ENCODE peak calls at places on chromosome 18, in six cellular contexts. H is body of pancreas, P is IMR-90, Z is upper lobe of right lung, E is pancreas, T is Peyer's patch. W is an unnamed sample. For H3K4me1, the result is how much of the 10 kb centered on the place peaks cover.

GRCh38 chr18:57816208-57816999 is 13.3 kb upstream of the ATP8B1 start:
- DNase-seq in H (no peak), Z (no peak), E (no peak), T (no peak), P (no peak), W (no peak)

GRCh38 chr18:36504928-36505327 is 207.4 kb downstream of the FHOD3 start:
- DNase-seq in E (no peak), Z (no peak), H (no peak), T (no peak), P (peak), W (no peak)

GRCh38 chr18:23967321-23968089 is 47.0 kb upstream of the TTC39C start:
- DNase-seq in E (no peak), Z (no peak), P (no peak), T (peak), H (no peak), W (no peak)

GRCh38 chr18:23872701-23873550 is 141.6 kb upstream of the TTC39C start:
- DNase-seq in E (peak), Z (no peak), T (no peak), H (peak), P (no peak), W (no peak)

GRCh38 chr18:24492445-24492844 is 32.0 kb downstream of the HRH4 start:
- DNase-seq in H (no peak), P (no peak), E (no peak), Z (no peak), T (peak), W (no peak)

GRCh38 chr18:36128907-36129299 is 237 bp downstream of the SLC39A6 start:
- DNase-seq in T (no peak), H (no peak), P (no peak), E (no peak), Z (no peak), W (no peak)

GRCh38 chr18:525066-525797 is 24.7 kb upstream of the COLEC12 start:
- DNase-seq in T (no peak), Z (no peak), H (no peak), P (peak), E (no peak), W (no peak)

GRCh38 chr18:32804126-32804888 is 31.5 kb upstream of the KLHL14 start:
- DNase-seq in H (no peak), P (no peak), Z (no peak), E (no peak), T (no peak), W (no peak)

GRCh38 chr18:3062798-3063563 is 50.0 kb upstream of the LPIN2 start:
- DNase-seq in H (peak), T (peak), P (peak), Z (peak), E (peak), W (peak)

GRCh38 chr18:78699516-78699915 is 280.1 kb upstream of the SALL3 start:
- DNase-seq in T (no peak), H (peak), E (peak), Z (no peak), P (no peak), W (no peak)

GRCh38 chr18:24497052-24497754 is 36.8 kb downstream of the HRH4 start:
- DNase-seq in T (no peak), H (no peak), Z (no peak), E (no peak), P (peak), W (no peak)

GRCh38 chr18:6811816-6812215 is 82.3 kb downstream of the ARHGAP28 start:
- DNase-seq in P (peak), T (no peak), Z (no peak), E (no peak), H (no peak), W (no peak)

GRCh38 chr18:62175521-62175920 is 11.3 kb downstream of the PIGN start:
- DNase-seq in H (no peak), E (no peak), T (no peak), Z (no peak), P (peak), W (no peak)

GRCh38 chr18:34483198-34483597 is 226.9 kb upstream of the DTNA start:
- DNase-seq in E (no peak), H (no peak), Z (no peak), T (no peak), P (no peak), W (no peak)

GRCh38 chr18:22703883-22704626 is 229.1 kb upstream of the RBBP8 start:
- DNase-seq in E (peak), T (no peak), P (peak), Z (no peak), H (peak), W (peak)

GRCh38 chr18:35099911-35100310 is 58.7 kb downstream of the MAPRE2 start:
- DNase-seq in E (no peak), H (no peak), Z (no peak), P (peak), T (no peak), W (no peak)

GRCh38 chr18:966095-967036 is 61.7 kb downstream of the ADCYAP1 start:
- DNase-seq in Z (no peak), H (no peak), E (no peak), P (no peak), T (no peak), W (no peak)

GRCh38 chr18:58095655-58096054 is 51.6 kb downstream of the NEDD4L start:
- DNase-seq in E (peak), Z (no peak), T (no peak), P (no peak), H (peak), W (no peak)

GRCh38 chr18:51235011-51235789 is 37.7 kb upstream of the MEX3C start:
- DNase-seq in E (no peak), Z (no peak), H (no peak), P (no peak), T (no peak), W (no peak)

GRCh38 chr18:23049698-23050373 is 85.4 kb upstream of the CABLES1 start:
- DNase-seq in T (no peak), P (no peak), E (no peak), Z (no peak), H (no peak), W (no peak)

GRCh38 chr18:55096261-55097026 is 137.2 kb upstream of the CCDC68 start:
- DNase-seq in T (peak), E (no peak), H (peak), Z (no peak), P (peak), W (peak)

GRCh38 chr18:46196627-46197243 is 92.5 kb downstream of the HAUS1 start:
- DNase-seq in Z (no peak), T (no peak), P (peak), H (no peak), E (no peak), W (no peak)

GRCh38 chr18:36662000-36662399 is 166.8 kb downstream of the TPGS2 start:
- DNase-seq in P (peak), E (no peak), H (no peak), Z (no peak), T (no peak), W (peak)

GRCh38 chr18:54358495-54358793 is 738 bp downstream of the C18orf54 start:
- DNase-seq in T (no peak), P (peak), E (no peak), Z (no peak), H (peak), W (no peak)

GRCh38 chr18:23115683-23116096 is 19.6 kb upstream of the CABLES1 start:
- DNase-seq in H (no peak), T (no peak), Z (no peak), P (peak), E (no peak), W (no peak)

GRCh38 chr18:10086458-10086857 is 172.6 kb downstream of the VAPA start:
- DNase-seq in E (no peak), P (no peak), H (peak), Z (no peak), T (no peak), W (no peak)

GRCh38 chr18:59881728-59882685 is 17.8 kb upstream of the PMAIP1 start:
- DNase-seq in T (no peak), Z (no peak), E (no peak), P (peak), H (no peak), W (no peak)

GRCh38 chr18:59878644-59879043 is 21.2 kb upstream of the PMAIP1 start:
- DNase-seq in T (no peak), Z (no peak), P (peak), E (no peak), H (no peak), W (no peak)

GRCh38 chr18:59885579-59886163 is 14.1 kb upstream of the PMAIP1 start:
- DNase-seq in T (peak), E (no peak), H (no peak), Z (no peak), P (peak), W (no peak)

DNA sequence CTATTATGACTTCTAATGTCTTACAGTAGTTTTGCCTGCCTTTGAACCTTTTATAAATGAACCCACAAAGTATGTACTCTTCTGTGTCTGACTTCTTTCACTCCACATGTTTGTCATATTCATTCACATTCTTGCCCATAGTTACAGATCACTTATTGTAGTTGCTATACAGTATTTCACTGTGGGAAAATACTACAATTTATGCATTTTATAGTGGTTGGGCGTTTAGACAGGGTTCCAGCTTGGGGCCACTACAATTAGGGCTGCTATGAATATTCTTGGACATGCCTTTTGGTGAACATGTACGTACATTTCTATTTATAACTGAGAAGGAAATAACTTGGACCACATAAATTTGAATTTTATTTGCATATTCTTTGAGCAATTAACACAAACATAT is 15.5 kb upstream of the PMAIP1 start:
- DNase-seq in Z (no peak), H (no peak), P (no peak), T (no peak), E (no peak), W (no peak)
- H3K4me1 ChIP-seq in Z (under half), H (under half), P (under half), T (under half), E (under half), W (under half)

GRCh38 chr18:59272221-59272888 is 899 bp downstream of the RAX start:
- DNase-seq in T (no peak), H (no peak), E (no peak), P (no peak), Z (no peak), W (no peak)

GRCh38 chr18:59275406-59275949 is 2.2 kb upstream of the RAX start:
- DNase-seq in T (no peak), E (no peak), Z (no peak), P (no peak), H (no peak), W (no peak)

GRCh38 chr18:59272971-59273935 is at the start of gene RAX:
- DNase-seq in Z (no peak), P (no peak), H (peak), E (no peak), T (no peak), W (no peak)

GRCh38 chr18:59276047-59276446 is 2.8 kb upstream of the RAX start:
- DNase-seq in H (no peak), T (no peak), P (no peak), E (no peak), Z (no peak), W (no peak)

DNA sequence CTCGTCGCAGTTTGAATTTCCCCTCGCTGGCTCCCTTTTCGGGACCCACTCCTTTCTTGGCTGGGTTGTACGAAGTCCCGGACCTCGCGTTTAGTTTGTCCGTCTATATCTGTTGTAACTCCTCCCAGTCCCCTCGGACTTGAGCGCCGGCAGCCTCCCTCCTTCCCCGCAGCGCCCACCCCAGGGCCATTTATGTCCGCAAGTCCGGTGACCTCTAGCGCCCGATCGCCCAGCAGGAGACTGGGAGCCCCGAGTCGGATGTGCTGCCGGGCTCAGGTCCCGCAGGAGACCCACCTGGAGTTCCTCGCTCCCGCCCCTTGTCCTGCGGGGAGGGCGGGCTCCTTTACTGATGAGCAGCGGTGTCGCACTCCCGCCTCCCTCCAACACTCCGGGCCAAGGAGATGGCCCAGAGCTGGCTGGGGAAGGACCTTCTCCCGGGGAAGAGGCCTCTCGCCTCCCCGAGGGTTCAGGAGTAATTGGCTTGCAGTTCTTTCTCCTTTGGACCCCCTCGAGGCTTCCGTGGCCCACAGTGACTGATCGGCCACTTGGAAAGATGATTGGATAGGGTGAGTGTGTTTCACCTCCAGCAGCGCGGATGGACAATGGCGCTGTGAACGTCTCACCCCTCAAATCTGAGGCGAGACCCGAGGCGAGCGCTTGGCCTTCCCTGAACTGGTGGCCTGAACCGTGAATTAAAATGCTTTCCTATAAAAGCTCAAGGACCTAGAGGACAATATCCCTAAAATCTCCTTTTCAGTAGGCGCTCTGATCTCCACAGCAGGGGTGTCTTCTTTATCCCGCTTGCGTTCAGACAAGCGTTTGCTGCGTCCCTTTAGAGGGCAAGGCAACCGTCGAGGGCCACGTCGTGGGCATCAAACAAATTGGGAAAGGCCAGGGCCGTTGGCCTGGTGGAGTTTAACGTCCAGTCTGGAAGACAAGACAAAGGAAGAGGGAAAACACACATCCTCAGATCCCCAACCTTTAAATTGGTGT is 978 bp upstream of the RAX start:
- DNase-seq in P (no peak), T (no peak), Z (no peak), H (no peak), E (no peak), W (no peak)
- H3K4me1 ChIP-seq in P (under half), T (under half), Z (under half), H (under half), E (under half), W (under half)

GRCh38 chr18:13893418-13893760 is 21.9 kb downstream of the MC2R start:
- DNase-seq in H (no peak), P (no peak), T (no peak), Z (no peak), E (no peak), W (no peak)

GRCh38 chr18:13890962-13891361 is 24.4 kb downstream of the MC2R start:
- DNase-seq in H (no peak), Z (no peak), P (no peak), T (no peak), E (no peak), W (no peak)

GRCh38 chr18:13889661-13890060 is 25.7 kb downstream of the MC2R start:
- DNase-seq in T (no peak), H (no peak), Z (no peak), E (no peak), P (no peak), W (no peak)

GRCh38 chr18:13895505-13896033 is 19.8 kb downstream of the MC2R start:
- DNase-seq in T (no peak), H (no peak), E (no peak), Z (no peak), P (no peak), W (no peak)

GRCh38 chr18:13892098-13892497 is 23.2 kb downstream of the MC2R start:
- DNase-seq in H (no peak), Z (no peak), E (no peak), T (no peak), P (no peak), W (no peak)
- H3K4me1 ChIP-seq in H (under half), Z (under half), E (under half), T (under half), P (under half), W (under half)

DNA sequence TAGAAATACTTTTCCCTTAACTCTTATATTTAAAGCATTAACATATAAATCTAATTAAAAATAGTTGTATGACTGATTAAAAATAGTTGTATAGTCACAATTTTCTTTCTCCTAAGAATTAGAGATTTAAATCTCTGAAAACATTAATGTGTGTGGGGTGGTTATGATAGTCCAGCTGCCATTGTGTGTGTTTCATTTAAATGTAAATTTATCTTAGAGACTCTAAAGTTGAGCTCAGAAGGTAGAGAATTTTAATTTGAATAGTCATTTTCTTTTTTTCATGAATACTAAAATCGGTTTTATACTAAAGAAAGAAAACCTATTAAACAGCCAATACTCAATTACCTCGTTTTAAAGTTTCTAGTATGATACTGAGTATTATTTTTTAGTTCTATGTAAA is 18.6 kb downstream of the GREB1L start:
- DNase-seq in H (no peak), E (no peak), Z (no peak), P (no peak), T (no peak), W (no peak)
- H3K4me1 ChIP-seq in H (under half), E (under half), Z (under half), P (under half), T (under half), W (under half)

DNA sequence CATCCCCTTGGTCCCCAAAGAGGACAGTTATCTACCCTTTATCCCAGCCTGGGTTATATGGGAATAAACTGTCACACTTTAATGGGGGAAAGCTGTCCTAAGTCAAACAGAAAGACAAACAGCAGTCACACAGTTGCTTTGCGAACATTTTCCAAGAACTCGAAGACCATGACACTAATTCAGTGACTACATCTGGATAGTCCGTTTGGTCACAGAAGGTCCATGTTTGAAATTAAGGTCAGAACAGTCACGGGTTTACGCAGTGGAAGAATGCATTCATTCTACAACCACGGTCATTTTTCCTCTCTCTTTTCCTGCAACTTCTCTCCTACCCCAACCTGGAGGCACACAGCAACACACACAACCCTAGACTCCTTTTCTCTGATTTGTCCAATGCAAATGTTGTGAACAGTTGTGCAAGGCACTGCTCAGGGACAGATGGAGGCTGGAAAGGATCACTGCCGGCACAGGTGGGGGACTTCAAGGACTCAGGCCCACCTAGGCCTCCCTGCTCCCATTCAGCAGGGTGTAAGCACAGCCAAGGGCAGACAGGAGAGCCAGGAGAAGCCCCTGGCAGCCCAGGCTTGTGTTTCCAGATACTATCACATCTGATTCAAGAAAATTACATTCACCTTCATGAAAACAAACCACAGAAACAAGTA is 39.9 kb downstream of the ZNF516 start:
- DNase-seq in T (no peak), P (no peak), E (no peak), Z (no peak), H (no peak), W (no peak)
- H3K4me1 ChIP-seq in T (under half), P (half or more), E (under half), Z (under half), H (under half), W (under half)

DNA sequence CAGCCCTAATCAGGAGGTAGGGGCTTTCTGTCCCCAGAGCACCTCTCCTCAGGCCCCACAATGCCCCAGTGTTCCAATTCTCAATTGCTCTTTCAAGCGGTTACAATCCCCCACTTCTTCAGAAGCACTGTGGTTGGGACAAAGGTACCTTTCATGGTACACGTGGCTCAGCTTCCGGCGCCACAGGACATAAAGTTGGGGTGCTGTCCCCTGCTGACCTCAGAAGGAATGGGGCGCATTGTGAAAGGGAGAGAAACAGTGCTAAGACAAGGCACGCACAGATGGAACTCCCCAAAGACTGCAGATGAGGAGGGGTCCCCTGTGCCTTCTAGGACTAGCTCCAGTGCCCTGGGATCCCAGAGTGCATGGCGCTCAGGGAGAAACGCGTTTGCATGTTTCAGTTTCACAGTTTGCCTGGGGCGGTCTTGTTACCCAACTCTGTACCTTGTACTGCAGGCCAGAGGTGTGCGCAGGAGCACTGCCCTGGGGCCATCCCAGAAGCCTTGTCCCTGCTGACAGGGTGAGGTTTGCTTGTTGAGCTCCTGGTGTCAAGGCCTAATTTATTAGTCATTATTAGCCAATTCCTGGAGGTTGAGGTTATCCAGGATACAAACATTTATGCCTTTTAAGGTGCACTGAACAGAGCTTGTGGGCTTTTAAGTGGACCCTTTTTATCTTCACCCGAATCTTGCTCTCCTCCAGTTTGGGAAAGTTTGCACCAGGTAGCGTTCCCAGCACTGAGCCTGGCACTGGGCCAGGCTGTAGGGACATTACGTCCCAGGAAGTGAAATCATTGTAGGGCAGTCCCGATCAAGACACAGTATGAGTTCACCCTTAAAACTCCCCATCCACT is 7.6 kb downstream of the CNDP1 start:
- DNase-seq in E (peak), T (no peak), Z (no peak), P (no peak), H (peak), W (no peak)
- H3K4me1 ChIP-seq in E (under half), T (under half), Z (under half), P (under half), H (under half), W (under half)

GRCh38 chr18:13549879-13550231 is 176.5 kb downstream of the FAM210A start:
- DNase-seq in E (no peak), H (no peak), Z (no peak), P (no peak), T (peak), W (no peak)
- H3K4me1 ChIP-seq in E (under half), H (under half), Z (under half), P (under half), T (under half), W (under half)

W was measured in iPS DF 6.9.